ENCODE peak calls at places on chromosomes 11 and 22, in five cellular contexts. One of them, this sample, is unnamed.

GRCh38 chr11:86955674-86956522 is 703 bp upstream of the FZD4 start:
- DNase-seq in endothelial cell: peak; percentile 90
- DNase-seq in H9: peak; percentile 86
- DNase-seq in IMR-90: peak; percentile 61
- DNase-seq in posterior cingulate gyrus: peak; percentile 95
- DNase-seq in this sample: peak; percentile 76

GRCh38 chr22:27746918-27747317 is 54.6 kb downstream of the MN1 start:
- DNase-seq in IMR-90: no peak
- DNase-seq in posterior cingulate gyrus: peak; percentile 61
- DNase-seq in endothelial cell: no peak
- DNase-seq in H9: no peak
- DNase-seq in this sample: no peak

GRCh38 chr11:78000193-78000592 is 5.7 kb upstream of the INTS4 start:
- DNase-seq in IMR-90: peak; percentile 77
- DNase-seq in posterior cingulate gyrus: no peak
- DNase-seq in H9: peak; percentile 73
- DNase-seq in endothelial cell: peak; percentile 46
- DNase-seq in this sample: no peak

GRCh38 chr22:38086001-38086845 is 2.2 kb upstream of the SLC16A8 start:
- DNase-seq in IMR-90: no peak
- DNase-seq in H9: peak; percentile 80
- DNase-seq in posterior cingulate gyrus: peak; percentile 74
- DNase-seq in endothelial cell: no peak
- DNase-seq in this sample: no peak

GRCh38 chr11:119432484-119433368 is 9.8 kb upstream of the THY1 start:
- DNase-seq in posterior cingulate gyrus: peak; percentile 84
- DNase-seq in H9: no peak
- DNase-seq in IMR-90: peak; percentile 77
- DNase-seq in endothelial cell: no peak
- DNase-seq in this sample: no peak

GRCh38 chr11:1497600-1497999 is 11.0 kb upstream of the MOB2 start:
- DNase-seq in posterior cingulate gyrus: peak; percentile 62
- DNase-seq in H9: no peak
- DNase-seq in IMR-90: no peak
- DNase-seq in endothelial cell: no peak
- DNase-seq in this sample: no peak

GRCh38 chr11:255176-255575 is 18.4 kb downstream of the PSMD13 start:
- DNase-seq in posterior cingulate gyrus: no peak
- DNase-seq in H9: no peak
- DNase-seq in endothelial cell: no peak
- DNase-seq in IMR-90: peak; percentile 12
- DNase-seq in this sample: no peak

GRCh38 chr11:60914620-60915249 is 777 bp downstream of the TMEM109 start:
- DNase-seq in endothelial cell: peak; percentile 27
- DNase-seq in H9: peak; percentile 35
- DNase-seq in posterior cingulate gyrus: no peak
- DNase-seq in IMR-90: peak; percentile 34
- DNase-seq in this sample: peak; percentile 60